ENCODE peak calls at places on chromosome 5, in five cellular contexts. U is activated naive CD8-positive, alpha-beta T cell treated with anti-CD3 and anti-CD28 coated beads, Interleukin-2, amount 50 U/mL, for 24 hours; Q is natural killer cell; F is stimulated activated naive CD8-positive, alpha-beta T cell treated with anti-CD3 and anti-CD28 coated beads, Interleukin-15, amount 100 ng/mL, for 72 hours; T is omental fat pad. X is an unnamed sample.

GRCh38 chr5:124728331-124729307 is 17.8 kb downstream of the ZNF608 start:
- ATAC-seq in Q (no peak), U (no peak), T (no peak), F (no peak), X (no peak)

GRCh38 chr5:181037365-181037861 is 2.7 kb upstream of the BTNL9 start:
- ATAC-seq in F (peak), Q (no peak), U (no peak), T (no peak), X (no peak)

GRCh38 chr5:168295574-168296201 is 4.2 kb downstream of the WWC1 start:
- ATAC-seq in U (no peak), Q (no peak), T (peak), F (no peak), X (no peak)

GRCh38 chr5:5658226-5658625 is 235.7 kb downstream of the ICE1 start:
- ATAC-seq in F (no peak), U (no peak), Q (no peak), T (peak), X (peak)

GRCh38 chr5:149837680-149838269 is 106.8 kb downstream of the PDE6A start:
- ATAC-seq in Q (no peak), U (no peak), F (peak), T (no peak), X (peak)

GRCh38 chr5:78566747-78567449 is 81.7 kb downstream of the LHFPL2 start:
- ATAC-seq in T (peak), F (no peak), U (no peak), Q (no peak), X (no peak)

GRCh38 chr5:54552446-54552845 is 34.9 kb downstream of the SNX18 start:
- ATAC-seq in Q (no peak), U (no peak), T (no peak), F (no peak), X (no peak)

GRCh38 chr5:134508521-134509195 is 16.8 kb upstream of the JADE2 start:
- ATAC-seq in F (no peak), U (no peak), Q (no peak), T (no peak), X (no peak)

GRCh38 chr5:181052526-181052927 is 12.5 kb downstream of the BTNL9 start:
- ATAC-seq in U (no peak), Q (no peak), F (peak), T (no peak), X (no peak)

GRCh38 chr5:65327582-65327981 is 154.1 kb downstream of the ADAMTS6 start:
- ATAC-seq in Q (no peak), T (no peak), F (no peak), U (no peak), X (no peak)

GRCh38 chr5:148091991-148092964 is 28.5 kb downstream of the SPINK5 start:
- ATAC-seq in F (no peak), T (no peak), Q (no peak), U (no peak), X (no peak)

GRCh38 chr5:36720688-36721087 is 114.3 kb downstream of the SLC1A3 start:
- ATAC-seq in F (no peak), Q (no peak), U (no peak), T (no peak), X (peak)

GRCh38 chr5:140429724-140430123 is 28.1 kb downstream of the ANKHD1 start:
- ATAC-seq in T (no peak), F (no peak), U (no peak), Q (no peak), X (no peak)

GRCh38 chr5:141558150-141558549 is 60.6 kb downstream of the DIAPH1 start:
- ATAC-seq in T (no peak), F (peak), Q (no peak), U (no peak), X (no peak)

GRCh38 chr5:177077335-177077734 is 9.4 kb upstream of the FGFR4 start:
- ATAC-seq in U (no peak), Q (no peak), F (no peak), T (no peak), X (no peak)

X was measured in esophagus mucosa.